ENCODE peak calls at places on chromosomes 12 and 14, in four cellular contexts. Z is kidney, V is PC-3, T is OCI-LY7. N is an unnamed sample.
A peak's percentile ranks its signal among the peaks of the same experiment; 100 is the strongest.

GRCh38 chr12:45259732-45260480 is 44.0 kb downstream of the ANO6 start:
- DNase-seq in Z (no peak), V (peak; percentile 25), T (no peak), N (no peak)

GRCh38 chr14:85516239-85517112 is 13.5 kb upstream of the FLRT2 start:
- DNase-seq in Z (no peak), V (peak; percentile 24), T (no peak), N (no peak)

GRCh38 chr12:851343-851742 is 98.2 kb downstream of the RAD52 start:
- DNase-seq in Z (no peak), V (no peak), T (no peak), N (no peak)

GRCh38 chr12:49043856-49044258 is 16.7 kb downstream of the KMT2D start:
- DNase-seq in Z (peak; percentile 83), V (peak; percentile 37), T (peak; percentile 70), N (peak; percentile 90)

GRCh38 chr14:77086017-77086727 is 11.9 kb upstream of the CIPC start:
- DNase-seq in Z (no peak), V (peak; percentile 64), T (no peak), N (no peak)

GRCh38 chr14:75390183-75390582 is 37.6 kb upstream of the JDP2 start:
- DNase-seq in Z (no peak), V (no peak), T (no peak), N (no peak)

GRCh38 chr12:104348283-104348993 is 44.9 kb downstream of the EID3 start:
- DNase-seq in Z (no peak), V (no peak), T (no peak), N (no peak)

GRCh38 chr12:45587877-45588530 is 141.5 kb upstream of the ARID2 start:
- DNase-seq in Z (no peak), V (peak; percentile 38), T (no peak), N (no peak)

GRCh38 chr12:1517007-1517406 is 77.4 kb downstream of the FBXL14 start:
- DNase-seq in Z (no peak), V (peak; percentile 90), T (peak; percentile 75), N (peak; percentile 49)

GRCh38 chr14:90767899-90768298 is 48.3 kb downstream of the TTC7B start:
- DNase-seq in Z (no peak), V (no peak), T (no peak), N (no peak)
- H3K9me3 ChIP-seq in Z (no peaks in the 10 kb centered on the region), V (peaks cover 25% of the 10 kb centered on the region), T (peaks cover 6% of the 10 kb centered on the region), N (no peaks in the 10 kb centered on the region)

GRCh38 chr12:132410296-132410625 is 79.7 kb upstream of the FBRSL1 start:
- DNase-seq in Z (no peak), V (no peak), T (no peak), N (no peak)
- H3K4me3 ChIP-seq in Z (no peak overlapping the region), V (no peak overlapping the region), T (no peak overlapping the region), N (no peak overlapping the region)

DNA sequence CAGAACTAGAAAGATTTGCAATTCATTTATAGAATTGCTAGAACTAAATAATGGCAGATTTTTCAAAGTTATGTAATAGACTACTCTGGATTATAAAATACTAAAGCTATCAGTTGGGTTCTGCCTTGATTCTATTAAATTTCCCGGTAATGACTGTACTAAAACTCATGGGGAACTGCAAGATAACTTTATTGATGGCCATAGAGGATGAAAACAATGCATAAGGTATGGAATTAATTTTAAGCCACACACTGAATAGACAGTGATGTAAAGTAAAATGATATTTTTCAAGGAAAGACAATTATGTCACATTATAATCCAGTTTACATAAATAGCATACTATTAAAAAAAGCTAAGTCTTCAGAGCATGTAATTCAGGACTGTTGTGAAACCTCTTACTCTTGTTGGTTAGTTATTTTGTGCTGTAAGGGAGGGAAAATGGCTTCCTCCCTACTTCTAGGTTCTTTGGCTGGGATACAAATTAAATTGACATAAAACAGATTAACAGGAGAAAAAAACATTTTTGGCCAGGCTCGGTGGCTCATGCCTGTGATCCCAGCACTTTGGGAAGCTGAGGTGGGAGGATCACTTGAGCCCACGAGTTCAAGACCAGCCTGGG is 134.4 kb upstream of the AMIGO2 start:
- DNase-seq in Z (no peak), V (no peak), T (no peak), N (no peak)
- H3K4me1 ChIP-seq in Z (no peaks in the 10 kb centered on the region), V (peaks cover 23% of the 10 kb centered on the region), T (peaks cover 45% of the 10 kb centered on the region), N (no peaks in the 10 kb centered on the region)

GRCh38 chr14:104238424-104239184 is 100.2 kb downstream of the KIF26A start:
- DNase-seq in Z (peak; percentile 57), V (no peak), T (no peak), N (peak; percentile 9)

GRCh38 chr14:104237651-104238423 is 99.5 kb downstream of the KIF26A start:
- DNase-seq in Z (peak; percentile 61), V (no peak), T (no peak), N (no peak)

GRCh38 chr14:104239185-104239775 is 100.9 kb downstream of the KIF26A start:
- DNase-seq in Z (peak; percentile 37), V (no peak), T (no peak), N (no peak)

GRCh38 chr14:104232070-104232484 is 93.7 kb downstream of the KIF26A start:
- DNase-seq in Z (no peak), V (no peak), T (no peak), N (no peak)

GRCh38 chr14:104235686-104236085 is 97.3 kb downstream of the KIF26A start:
- DNase-seq in Z (peak; percentile 22), V (no peak), T (no peak), N (no peak)
- H3K9me3 ChIP-seq in Z (no peaks in the 10 kb centered on the region), V (no peaks in the 10 kb centered on the region), T (peaks cover 21% of the 10 kb centered on the region), N (no peaks in the 10 kb centered on the region)

DNA sequence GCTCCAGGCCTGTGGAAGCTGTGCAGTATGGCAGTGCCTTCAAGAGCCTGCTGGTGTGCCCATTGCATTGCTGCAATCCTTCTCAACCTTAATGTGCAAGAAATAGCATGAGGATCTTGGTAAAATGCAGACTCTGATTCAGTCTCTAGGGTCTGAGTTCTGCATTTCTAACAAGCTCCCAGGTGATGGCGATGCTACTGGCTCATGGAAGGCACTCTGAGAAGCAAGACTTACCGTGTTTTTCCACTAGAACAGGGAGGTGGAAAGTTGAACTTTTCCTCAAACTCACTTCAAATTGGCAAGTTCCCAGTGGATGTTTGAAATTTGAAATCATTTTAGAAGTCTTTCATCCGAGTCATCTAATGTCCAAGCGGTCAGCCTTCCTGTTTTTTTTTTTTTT is 55.5 kb downstream of the MYRFL start:
- DNase-seq in Z (no peak), V (peak; percentile 47), T (peak; percentile 28), N (no peak)
- H3K4me3 ChIP-seq in Z (no peak overlapping the region), V (no peak overlapping the region), T (no peak overlapping the region), N (no peak overlapping the region)

GRCh38 chr12:47270782-47271664 is 191.3 kb upstream of the AMIGO2 start:
- DNase-seq in Z (no peak), V (peak; percentile 98), T (no peak), N (no peak)
- H3K4me1 ChIP-seq in Z (no peaks in the 10 kb centered on the region), V (peaks cover 67% of the 10 kb centered on the region), T (peaks cover 51% of the 10 kb centered on the region), N (no peaks in the 10 kb centered on the region)

GRCh38 chr14:105910426-105910825 is 384.0 kb downstream of the TMEM121 start:
- DNase-seq in Z (peak; percentile 44), V (no peak), T (no peak), N (no peak)
- H3K9me3 ChIP-seq in Z (no peaks in the 10 kb centered on the region), V (no peaks in the 10 kb centered on the region), T (no peaks in the 10 kb centered on the region), N (no peaks in the 10 kb centered on the region)

N was measured in BE2C.